ENCODE peak calls at places on chromosomes 2 and 18, in eight cellular contexts. J is tibial artery, F is Karpas-422, X is ascending aorta, S is neural progenitor cell, Y is GM12865, Z is bronchial epithelial cell, D is uterus. R is an unnamed sample.

GRCh38 chr2:239916205-239917127 is 108.7 kb downstream of the NDUFA10 start:
- DNase-seq in J (peak; percentile 48), F (no peak), X (no peak), S (no peak), Y (no peak), Z (no peak), D (no peak), R (no peak)

GRCh38 chr18:13437801-13438506 is 219.4 kb downstream of the LDLRAD4 start:
- DNase-seq in J (peak; percentile 48), F (no peak), X (no peak), S (no peak), Y (no peak), Z (no peak), D (no peak), R (no peak)

GRCh38 chr2:101744832-101745231 is 47.3 kb downstream of the MAP4K4 start:
- DNase-seq in J (no peak), F (peak; percentile 31), X (no peak), S (no peak), Y (no peak), Z (no peak), D (no peak), R (no peak)

GRCh38 chr18:74290831-74291770 is 662 bp downstream of the CYB5A start:
- DNase-seq in J (no peak), F (no peak), X (no peak), S (peak; percentile 71), Y (peak; percentile 7), Z (peak; percentile 54), D (peak; percentile 27), R (peak; percentile 85)

GRCh38 chr2:241770936-241771285 is 5.7 kb upstream of the GAL3ST2 start:
- DNase-seq in J (no peak), F (no peak), X (no peak), S (no peak), Y (no peak), Z (no peak), D (no peak), R (no peak)

GRCh38 chr2:178005756-178006155 is 66.8 kb downstream of the PDE11A start:
- DNase-seq in J (no peak), F (no peak), X (no peak), S (no peak), Y (no peak), Z (peak; percentile 23), D (no peak), R (peak; percentile 7)

GRCh38 chr2:201136889-201137321 is 20.9 kb downstream of the CFLAR start:
- DNase-seq in J (no peak), F (no peak), X (no peak), S (no peak), Y (no peak), Z (no peak), D (no peak), R (no peak)

GRCh38 chr18:48698707-48699106 is 159.9 kb downstream of the CTIF start:
- DNase-seq in J (no peak), F (no peak), X (no peak), S (no peak), Y (peak; percentile 61), Z (no peak), D (no peak), R (no peak)

GRCh38 chr18:26207937-26208336 is 18.3 kb upstream of the TAF4B start:
- DNase-seq in J (no peak), F (no peak), X (no peak), S (no peak), Y (no peak), Z (peak; percentile 25), D (no peak), R (peak; percentile 43)

GRCh38 chr2:232927793-232928563 is 57.9 kb downstream of the SNORC start:
- DNase-seq in J (no peak), F (no peak), X (no peak), S (peak; percentile 90), Y (no peak), Z (no peak), D (no peak), R (no peak)

GRCh38 chr2:121498731-121499130 is 31.9 kb upstream of the RNU4ATAC start:
- DNase-seq in J (no peak), F (no peak), X (no peak), S (no peak), Y (no peak), Z (no peak), D (no peak), R (no peak)

GRCh38 chr2:224957540-224958465 is 84.5 kb downstream of the DOCK10 start:
- DNase-seq in J (no peak), F (no peak), X (no peak), S (no peak), Y (peak; percentile 81), Z (no peak), D (no peak), R (no peak)
- H3K4me3 ChIP-seq in J (no peak overlapping the region), F (no peak overlapping the region), X (no peak overlapping the region), S (no peak overlapping the region), Y (peak overlapping the region; percentile 39), Z (no peak overlapping the region), D (no peak overlapping the region), R (no peak overlapping the region)

GRCh38 chr2:109292377-109292776 is 163.4 kb downstream of the SH3RF3 start:
- DNase-seq in J (no peak), F (no peak), X (no peak), S (no peak), Y (no peak), Z (no peak), D (no peak), R (no peak)
- H3K4me3 ChIP-seq in J (no peak overlapping the region), F (no peak overlapping the region), X (no peak overlapping the region), S (no peak overlapping the region), Y (no peak overlapping the region), Z (no peak overlapping the region), D (no peak overlapping the region), R (no peak overlapping the region)

DNA sequence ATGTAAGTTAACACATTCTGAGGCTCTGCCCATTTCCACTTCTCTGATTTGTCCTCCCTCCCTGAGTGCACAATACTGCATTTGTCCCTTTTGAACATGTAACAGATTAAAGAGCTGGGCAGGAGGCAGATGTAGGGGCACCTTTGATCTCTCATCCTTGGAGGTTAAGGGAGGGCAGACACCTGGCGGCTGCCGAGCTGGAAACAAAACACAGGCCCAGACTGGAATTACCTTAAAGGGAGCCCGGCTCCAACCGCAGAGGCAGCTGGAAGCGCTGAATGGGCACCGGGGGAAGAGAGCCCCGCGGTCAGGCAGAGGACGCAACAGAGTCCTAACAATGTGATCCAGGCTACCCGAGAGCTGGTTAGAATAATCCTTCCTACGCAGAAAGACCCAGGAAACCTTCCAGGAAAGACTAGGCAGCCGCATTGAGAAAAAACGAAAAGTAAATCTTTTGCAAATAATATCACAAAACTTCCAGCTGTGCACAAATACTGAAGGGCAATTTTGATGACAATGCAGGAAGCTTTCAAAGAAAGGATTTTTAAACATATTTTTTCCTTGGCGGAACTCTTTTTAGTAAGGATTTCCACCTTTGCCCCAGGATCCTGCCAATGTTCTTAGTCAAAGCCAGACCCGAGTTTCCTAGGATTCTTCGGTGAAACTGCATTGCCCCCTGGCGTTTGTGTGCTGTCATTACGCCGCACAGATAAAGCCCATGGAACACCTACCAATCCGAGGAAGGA is 216.0 kb downstream of the TGIF1 start:
- DNase-seq in J (peak; percentile 88), F (peak; percentile 89), X (peak; percentile 31), S (peak; percentile 95), Y (peak; percentile 74), Z (peak; percentile 77), D (peak; percentile 83), R (peak; percentile 88)
- H3K4me3 ChIP-seq in J (peak overlapping the region; percentile 16), F (no peak overlapping the region), X (peak overlapping the region; percentile 51), S (peak overlapping the region; percentile 39), Y (no peak overlapping the region), Z (no peak overlapping the region), D (peak overlapping the region; percentile 7), R (no peak overlapping the region)

DNA sequence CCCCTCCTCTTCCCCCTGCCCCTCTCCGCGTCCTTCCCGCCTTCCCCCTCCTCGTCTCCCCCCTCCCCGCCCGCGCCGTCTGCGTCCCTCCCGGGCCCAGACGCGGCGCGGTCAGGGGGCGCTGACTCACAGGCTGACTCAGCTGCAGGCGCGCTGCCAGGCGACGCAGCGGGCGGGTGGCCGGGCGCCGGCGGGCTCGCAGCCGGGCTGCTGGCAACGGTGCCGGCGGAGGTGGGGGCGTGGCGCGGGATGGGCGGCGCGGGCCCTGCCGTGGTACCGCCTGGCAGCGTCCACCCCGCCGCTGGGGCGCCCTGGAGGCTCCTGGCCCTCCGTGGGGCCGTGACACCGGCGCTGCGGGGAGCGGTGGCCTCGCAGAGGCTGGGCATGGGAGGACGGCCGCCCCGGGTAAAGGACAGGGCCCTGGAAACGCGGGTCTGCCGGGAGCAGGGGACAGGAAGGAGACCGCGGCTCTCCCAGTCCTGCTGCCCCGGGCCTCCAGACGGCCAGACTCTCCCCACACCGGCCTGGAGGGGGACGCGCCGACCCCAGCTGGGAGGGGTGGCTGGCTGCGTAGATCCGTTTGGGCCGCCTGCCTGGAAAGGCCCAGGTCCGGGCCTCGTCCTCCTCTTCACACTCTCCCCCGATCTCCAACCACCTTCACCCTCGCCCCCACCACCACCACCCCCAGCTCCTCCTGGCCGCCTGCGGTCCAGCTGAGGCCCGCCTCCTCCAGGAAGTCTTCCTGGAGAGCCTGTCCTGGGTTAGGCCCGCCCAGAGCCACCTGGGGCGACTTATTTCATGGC is 10.0 kb upstream of the PROC start:
- DNase-seq in J (peak; percentile 96), F (peak; percentile 85), X (peak; percentile 66), S (peak; percentile 93), Y (peak; percentile 62), Z (peak; percentile 73), D (peak; percentile 90), R (peak; percentile 93)
- H3K4me3 ChIP-seq in J (peak overlapping the region; percentile 50), F (peak overlapping the region; percentile 65), X (peak overlapping the region; percentile 68), S (peak overlapping the region; percentile 64), Y (peak overlapping the region; percentile 28), Z (peak overlapping the region; percentile 37), D (peak overlapping the region; percentile 53), R (peak overlapping the region; percentile 20)

GRCh38 chr2:219441451-219442205 is 7.0 kb downstream of the SPEG start:
- DNase-seq in J (peak; percentile 88), F (no peak), X (no peak), S (peak; percentile 77), Y (no peak), Z (peak; percentile 39), D (peak; percentile 82), R (peak; percentile 44)
- H3K4me3 ChIP-seq in J (peak overlapping the region; percentile 85), F (no peak overlapping the region), X (peak overlapping the region; percentile 85), S (peak overlapping the region; percentile 79), Y (no peak overlapping the region), Z (peak overlapping the region; percentile 46), D (peak overlapping the region; percentile 81), R (peak overlapping the region; percentile 42)

GRCh38 chr2:135663148-135663700 is 78.4 kb upstream of the UBXN4 start:
- DNase-seq in J (no peak), F (no peak), X (no peak), S (no peak), Y (no peak), Z (no peak), D (no peak), R (no peak)
- H3K4me3 ChIP-seq in J (no peak overlapping the region), F (no peak overlapping the region), X (no peak overlapping the region), S (no peak overlapping the region), Y (no peak overlapping the region), Z (no peak overlapping the region), D (no peak overlapping the region), R (no peak overlapping the region)

R was measured in epithelial cell of esophagus.